ENCODE peak calls at places on chromosomes 7 and 10, in seven cellular contexts. M, N, F, Z, V, Q and G are unnamed samples.

GRCh38 chr10:80075781-80076180 is 2.7 kb upstream of the TMEM254 start:
- DNase-seq in Z (no peak), V (no peak), N (no peak), Q (no peak), M (no peak), F (no peak), G (no peak)

GRCh38 chr7:110569486-110569885 is 521.4 kb upstream of the LRRN3 start:
- DNase-seq in F (no peak), N (no peak), Z (no peak), M (no peak), Q (no peak), V (no peak), G (peak; percentile 15)

GRCh38 chr10:521844-522243 is 167.6 kb downstream of the DIP2C start:
- DNase-seq in M (no peak), Q (no peak), Z (no peak), V (peak; percentile 29), F (no peak), N (no peak), G (no peak)

GRCh38 chr10:8130973-8131911 is 76.8 kb downstream of the GATA3 start:
- DNase-seq in Z (no peak), Q (no peak), F (no peak), V (no peak), N (no peak), M (no peak), G (no peak)

GRCh38 chr10:58264780-58265179 is 2.9 kb downstream of the IPMK start:
- DNase-seq in Q (no peak), V (no peak), F (no peak), N (no peak), Z (no peak), M (no peak), G (peak; percentile 12)

GRCh38 chr7:117210908-117211307 is 112.0 kb downstream of the WNT2 start:
- DNase-seq in M (no peak), Z (no peak), Q (no peak), N (no peak), V (no peak), F (no peak), G (no peak)

GRCh38 chr10:93451244-93451947 is 30.7 kb downstream of the MYOF start:
- DNase-seq in Q (no peak), Z (no peak), F (no peak), V (no peak), N (no peak), M (no peak), G (no peak)

GRCh38 chr7:55072251-55072650 is 53.4 kb downstream of the EGFR start:
- DNase-seq in V (no peak), M (no peak), N (no peak), Q (no peak), Z (no peak), F (no peak), G (no peak)

GRCh38 chr7:105619590-105619989 is 38.3 kb upstream of the EFCAB10 start:
- DNase-seq in M (no peak), F (no peak), N (no peak), Z (no peak), Q (no peak), V (no peak), G (no peak)

GRCh38 chr10:58742141-58742540 is 229.5 kb downstream of the BICC1 start:
- DNase-seq in M (no peak), N (no peak), Z (no peak), F (no peak), Q (no peak), V (no peak), G (peak; percentile 25)

GRCh38 chr10:114694735-114695134 is 36.7 kb upstream of the ABLIM1 start:
- DNase-seq in Q (peak; percentile 57), M (peak; percentile 52), F (peak; percentile 60), N (no peak), V (no peak), Z (no peak), G (peak; percentile 21)

GRCh38 chr7:134548877-134549276 is at the start of gene AKR1B15:
- DNase-seq in V (no peak), Z (no peak), Q (no peak), N (no peak), F (no peak), M (no peak), G (no peak)

GRCh38 chr10:114042895-114043531 is 653 bp upstream of the ADRB1 start:
- DNase-seq in Q (peak; percentile 51), F (peak; percentile 25), V (peak; percentile 64), N (no peak), Z (no peak), M (no peak), G (peak; percentile 39)

GRCh38 chr10:77906863-77907861 is 19.4 kb downstream of the DLG5 start:
- DNase-seq in Q (no peak), Z (no peak), M (no peak), F (no peak), V (no peak), N (no peak), G (no peak)

GRCh38 chr10:35184527-35185171 is 58.0 kb downstream of the CREM start:
- DNase-seq in M (no peak), F (no peak), V (no peak), N (no peak), Z (no peak), Q (no peak), G (no peak)

GRCh38 chr10:112000466-112000865 is 183.1 kb downstream of the GPAM start:
- DNase-seq in Z (no peak), F (no peak), Q (no peak), M (no peak), N (no peak), V (no peak), G (no peak)

GRCh38 chr10:43867113-43867512 is 218.4 kb upstream of the ZNF32 start:
- DNase-seq in F (no peak), Q (no peak), M (no peak), V (no peak), Z (no peak), N (no peak), G (no peak)

GRCh38 chr10:46548781-46549090 is 7.7 kb downstream of the GPRIN2 start:
- DNase-seq in M (no peak), N (no peak), V (no peak), Z (peak; percentile 13), F (no peak), Q (peak; percentile 0), G (no peak)

GRCh38 chr7:27409311-27409710 is 166.7 kb downstream of the EVX1 start:
- DNase-seq in Q (no peak), F (no peak), Z (no peak), M (no peak), V (no peak), N (no peak), G (no peak)

GRCh38 chr7:55100172-55100961 is 81.5 kb downstream of the EGFR start:
- DNase-seq in N (no peak), F (no peak), V (no peak), M (peak; percentile 43), Q (no peak), Z (peak; percentile 55), G (no peak)

GRCh38 chr10:101894742-101895141 is 51.1 kb upstream of the KCNIP2 start:
- DNase-seq in N (no peak), Z (no peak), Q (no peak), F (no peak), M (no peak), V (no peak), G (no peak)

GRCh38 chr7:4006687-4007086 is 675.4 kb upstream of the FOXK1 start:
- DNase-seq in N (no peak), V (no peak), Z (no peak), M (no peak), Q (peak; percentile 25), F (no peak), G (no peak)

GRCh38 chr7:67453981-67454380 is 457.3 kb downstream of the TYW1 start:
- DNase-seq in M (no peak), N (no peak), Q (no peak), V (no peak), F (no peak), Z (no peak), G (no peak)

GRCh38 chr7:30896783-30897617 is 14.7 kb upstream of the AQP1 start:
- DNase-seq in M (peak; percentile 64), F (no peak), V (no peak), Z (no peak), Q (no peak), N (no peak), G (no peak)

GRCh38 chr7:601573-602340 is 82.1 kb upstream of the PDGFA start:
- DNase-seq in Z (no peak), N (no peak), M (peak; percentile 46), Q (peak; percentile 39), F (no peak), V (no peak), G (peak; percentile 14)

GRCh38 chr10:30603589-30603988 is 26.0 kb downstream of the LYZL2 start:
- DNase-seq in M (no peak), V (no peak), Z (no peak), F (no peak), Q (no peak), N (no peak), G (no peak)